ENCODE peak calls at places on chromosome 21, in seven cellular contexts. O, J, G, A, R, D and K are unnamed samples.

GRCh38 chr21:24895885-24896734 is 711.2 kb downstream of the MRPL39 start:
- DNase-seq in O (peak; percentile 25), J (peak; percentile 46), G (no peak), A (peak; percentile 18), R (no peak), D (peak; percentile 50), K (no peak)

GRCh38 chr21:28608646-28609045 is 384.0 kb downstream of the LTN1 start:
- DNase-seq in O (no peak), J (no peak), G (no peak), A (no peak), R (no peak), D (no peak), K (no peak)

GRCh38 chr21:45543710-45544448 is 1.6 kb upstream of the SLC19A1 start:
- DNase-seq in O (no peak), J (peak; percentile 37), G (no peak), A (no peak), R (no peak), D (no peak), K (no peak)

GRCh38 chr21:42579456-42580075 is 65.9 kb downstream of the SLC37A1 start:
- DNase-seq in O (no peak), J (no peak), G (no peak), A (no peak), R (no peak), D (no peak), K (no peak)

GRCh38 chr21:29849735-29850176 is 90.0 kb downstream of the GRIK1 start:
- DNase-seq in O (peak; percentile 57), J (peak; percentile 64), G (peak; percentile 15), A (peak; percentile 51), R (peak; percentile 4), D (peak; percentile 50), K (peak; percentile 41)

GRCh38 chr21:29557200-29557599 is 258.5 kb downstream of the BACH1 start:
- DNase-seq in O (no peak), J (no peak), G (no peak), A (no peak), R (no peak), D (no peak), K (no peak)

GRCh38 chr21:35239811-35240219 is 190.7 kb upstream of the RUNX1 start:
- DNase-seq in O (no peak), J (no peak), G (no peak), A (no peak), R (no peak), D (no peak), K (no peak)

GRCh38 chr21:26032263-26032662 is 138.3 kb downstream of the APP start:
- DNase-seq in O (no peak), J (no peak), G (no peak), A (no peak), R (no peak), D (no peak), K (no peak)

GRCh38 chr21:45329261-45330074 is 41.8 kb upstream of the POFUT2 start:
- DNase-seq in O (no peak), J (no peak), G (no peak), A (no peak), R (no peak), D (peak; percentile 9), K (no peak)

GRCh38 chr21:18722193-18722592 is 318.6 kb upstream of the TMPRSS15 start:
- DNase-seq in O (no peak), J (no peak), G (no peak), A (no peak), R (no peak), D (no peak), K (no peak)
- TF ChIP-seq CTCF in O (no peak), J (no peak), G (no peak), A (no peak), R (no peak), D (no peak), K (no peak)

DNA sequence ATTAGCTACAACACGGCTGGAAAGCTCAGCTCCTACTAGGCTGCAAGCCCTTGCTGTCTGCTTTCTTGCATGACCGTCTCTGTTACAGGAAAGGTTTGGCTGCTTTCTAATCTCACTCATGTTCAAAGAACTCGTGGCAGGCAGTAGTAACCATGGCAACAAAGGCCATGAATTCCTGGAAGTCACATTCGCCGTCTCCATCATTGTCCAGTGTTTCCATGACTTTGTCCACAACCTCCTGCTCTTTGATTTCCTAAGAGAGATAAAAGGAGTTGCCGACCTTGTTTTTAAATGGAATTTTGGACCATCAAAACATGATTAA is 5.7 kb downstream of the S100B start:
- DNase-seq in O (peak; percentile 92), J (no peak), G (peak; percentile 70), A (no peak), R (no peak), D (no peak), K (no peak)
- TF ChIP-seq CTCF in O (no peak), J (no peak), G (no peak), A (no peak), R (no peak), D (no peak), K (no peak)

GRCh38 chr21:34024382-34024693 is 49.0 kb upstream of the MRPS6 start:
- DNase-seq in O (no peak), J (no peak), G (no peak), A (no peak), R (no peak), D (no peak), K (no peak)

GRCh38 chr21:34023691-34024381 is 49.5 kb upstream of the MRPS6 start:
- DNase-seq in O (no peak), J (no peak), G (no peak), A (no peak), R (no peak), D (no peak), K (no peak)

GRCh38 chr21:34031835-34032370 is 41.5 kb upstream of the MRPS6 start:
- DNase-seq in O (no peak), J (no peak), G (no peak), A (no peak), R (no peak), D (no peak), K (no peak)

GRCh38 chr21:34029724-34030528 is 43.5 kb upstream of the MRPS6 start:
- DNase-seq in O (peak; percentile 82), J (peak; percentile 46), G (peak; percentile 16), A (no peak), R (peak; percentile 21), D (peak; percentile 74), K (no peak)

GRCh38 chr21:34027727-34028461 is 45.5 kb upstream of the MRPS6 start:
- DNase-seq in O (no peak), J (no peak), G (no peak), A (no peak), R (no peak), D (no peak), K (no peak)
- TF ChIP-seq CTCF in O (no peak), J (no peak), G (no peak), A (no peak), R (no peak), D (no peak), K (no peak)

GRCh38 chr21:36513430-36513829 is 33.5 kb upstream of the CLDN14 start:
- DNase-seq in O (no peak), J (peak; percentile 44), G (no peak), A (no peak), R (no peak), D (no peak), K (no peak)

GRCh38 chr21:36518883-36519492 is 39.1 kb upstream of the CLDN14 start:
- DNase-seq in O (no peak), J (no peak), G (no peak), A (no peak), R (no peak), D (no peak), K (no peak)

GRCh38 chr21:36512971-36513370 is 33.0 kb upstream of the CLDN14 start:
- DNase-seq in O (no peak), J (no peak), G (no peak), A (no peak), R (no peak), D (no peak), K (no peak)

GRCh38 chr21:36516271-36516670 is 36.3 kb upstream of the CLDN14 start:
- DNase-seq in O (no peak), J (no peak), G (no peak), A (no peak), R (no peak), D (no peak), K (no peak)

GRCh38 chr21:36517366-36518075 is 37.6 kb upstream of the CLDN14 start:
- DNase-seq in O (no peak), J (no peak), G (no peak), A (no peak), R (no peak), D (no peak), K (no peak)
- TF ChIP-seq CTCF in O (no peak), J (no peak), G (no peak), A (no peak), R (no peak), D (no peak), K (no peak)

GRCh38 chr21:31181089-31181757 is 142.9 kb upstream of the KRTAP19-8 start:
- DNase-seq in O (no peak), J (no peak), G (no peak), A (no peak), R (peak; percentile 56), D (no peak), K (no peak)
- TF ChIP-seq CTCF in O (no peak), J (no peak), G (no peak), A (no peak), R (no peak), D (no peak), K (no peak)

DNA sequence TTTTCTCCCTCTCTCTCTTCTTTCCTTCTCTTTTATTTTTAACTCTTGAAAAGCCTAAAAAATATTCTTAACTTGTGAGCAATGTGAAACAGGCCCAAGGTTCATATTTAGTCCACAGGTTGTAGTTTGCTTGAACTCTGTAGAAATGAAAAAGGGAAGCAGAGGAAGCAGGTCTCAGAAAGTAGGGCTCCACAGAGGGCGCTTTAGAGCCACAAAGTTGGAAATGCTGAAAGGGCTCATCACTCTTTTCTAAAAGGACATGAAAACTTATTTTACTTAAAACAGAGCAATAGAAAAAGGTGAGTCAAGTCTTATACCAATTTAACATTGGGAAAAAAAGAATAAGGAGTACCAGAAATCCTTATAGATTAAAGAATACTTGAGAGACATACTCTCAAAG is 247.0 kb downstream of the USP25 start:
- DNase-seq in O (no peak), J (no peak), G (no peak), A (no peak), R (no peak), D (no peak), K (no peak)
- TF ChIP-seq CTCF in O (peak; percentile 28), J (no peak), G (peak; percentile 49), A (no peak), R (no peak), D (peak; percentile 67), K (peak; percentile 41)

DNA sequence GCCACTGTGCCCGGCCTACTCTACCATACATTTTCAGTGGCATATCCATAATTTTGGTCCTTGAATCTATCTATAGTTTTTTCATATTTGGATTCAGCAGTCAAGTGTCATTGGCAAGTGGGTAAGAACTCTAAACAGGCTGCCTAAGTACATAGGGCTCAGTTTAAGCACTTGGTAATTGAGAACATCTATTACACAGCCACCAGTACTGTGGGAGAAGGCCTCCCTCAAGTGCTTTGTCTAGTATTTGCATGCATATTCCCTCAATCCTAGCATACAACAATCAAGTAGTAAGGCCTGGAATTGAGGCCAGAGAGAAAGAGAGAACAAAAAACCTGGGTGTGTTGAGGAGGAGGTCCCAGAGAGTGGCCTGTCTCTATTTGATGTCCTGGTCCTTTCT is 325.2 kb downstream of the USP25 start:
- DNase-seq in O (no peak), J (no peak), G (no peak), A (no peak), R (no peak), D (no peak), K (no peak)
- TF ChIP-seq CTCF in O (no peak), J (no peak), G (no peak), A (no peak), R (no peak), D (no peak), K (no peak)

GRCh38 chr21:41133896-41134522 is 34.0 kb upstream of the BACE2 start:
- DNase-seq in O (peak; percentile 54), J (no peak), G (no peak), A (no peak), R (no peak), D (no peak), K (no peak)
- TF ChIP-seq CTCF in O (peak; percentile 48), J (peak; percentile 20), G (peak; percentile 64), A (peak; percentile 45), R (no peak), D (peak; percentile 39), K (peak; percentile 54)